ENCODE peak calls at places on chromosomes 13 and 19, in eight cellular contexts. Q, N, G, O, E, D, B and S are unnamed samples.

GRCh38 chr13:76973920-76974617 is 17.8 kb upstream of the CLN5 start:
- DNase-seq in Q (no peak), N (no peak), G (no peak), O (no peak), E (no peak), D (no peak), B (no peak), S (no peak)

GRCh38 chr19:6730153-6730804 is 7.1 kb downstream of the GPR108 start:
- DNase-seq in Q (no peak), N (peak), G (peak), O (peak), E (peak), D (peak), B (peak), S (no peak)

GRCh38 chr19:28972144-28972543 is 240.8 kb downstream of the UQCRFS1 start:
- DNase-seq in Q (no peak), N (no peak), G (no peak), O (no peak), E (no peak), D (no peak), B (no peak), S (no peak)

GRCh38 chr19:19039901-19040300 is 6.5 kb downstream of the ARMC6 start:
- DNase-seq in Q (no peak), N (no peak), G (no peak), O (no peak), E (no peak), D (no peak), B (no peak), S (no peak)

GRCh38 chr19:28409859-28410258 is 803.1 kb downstream of the UQCRFS1 start:
- DNase-seq in Q (no peak), N (no peak), G (peak), O (no peak), E (no peak), D (no peak), B (no peak), S (no peak)

GRCh38 chr13:34883381-34883780 is 58.7 kb upstream of the NBEA start:
- DNase-seq in Q (no peak), N (no peak), G (no peak), O (no peak), E (no peak), D (no peak), B (no peak), S (no peak)

GRCh38 chr19:40502081-40502480 is 35.3 kb downstream of the SPTBN4 start:
- DNase-seq in Q (no peak), N (no peak), G (no peak), O (no peak), E (no peak), D (no peak), B (no peak), S (no peak)

GRCh38 chr19:37565370-37565669 is 29.3 kb downstream of the ZNF571 start:
- DNase-seq in Q (no peak), N (no peak), G (no peak), O (no peak), E (no peak), D (no peak), B (no peak), S (no peak)

GRCh38 chr19:14758816-14759215 is 19.5 kb downstream of the ADGRE2 start:
- DNase-seq in Q (no peak), N (no peak), G (no peak), O (no peak), E (no peak), D (no peak), B (no peak), S (no peak)

GRCh38 chr13:111589321-111589720 is 268.9 kb downstream of the TEX29 start:
- DNase-seq in Q (no peak), N (no peak), G (no peak), O (no peak), E (no peak), D (no peak), B (no peak), S (no peak)

GRCh38 chr13:32911506-32911905 is 104.7 kb upstream of the KL start:
- DNase-seq in Q (no peak), N (no peak), G (peak), O (no peak), E (no peak), D (no peak), B (no peak), S (no peak)

GRCh38 chr19:10975374-10976036 is 14.7 kb downstream of the SMARCA4 start:
- DNase-seq in Q (no peak), N (no peak), G (no peak), O (no peak), E (no peak), D (no peak), B (no peak), S (no peak)

GRCh38 chr13:111949311-111949710 is 117.6 kb upstream of the SOX1 start:
- DNase-seq in Q (peak), N (no peak), G (no peak), O (no peak), E (no peak), D (no peak), B (no peak), S (no peak)

GRCh38 chr13:113582841-113583631 is 1.5 kb upstream of the TFDP1 start:
- DNase-seq in Q (no peak), N (no peak), G (no peak), O (peak), E (no peak), D (no peak), B (peak), S (no peak)

GRCh38 chr13:73411067-73411809 is 352.4 kb downstream of the KLF5 start:
- DNase-seq in Q (no peak), N (no peak), G (no peak), O (no peak), E (no peak), D (no peak), B (no peak), S (no peak)

GRCh38 chr13:100890645-100891044 is 216.1 kb upstream of the TMTC4 start:
- DNase-seq in Q (no peak), N (no peak), G (no peak), O (no peak), E (no peak), D (no peak), B (no peak), S (no peak)

GRCh38 chr13:34931572-34931971 is 10.5 kb upstream of the NBEA start:
- DNase-seq in Q (no peak), N (no peak), G (no peak), O (no peak), E (no peak), D (no peak), B (no peak), S (no peak)

GRCh38 chr19:49155005-49155826 is at the start of gene HRC:
- DNase-seq in Q (no peak), N (peak), G (peak), O (no peak), E (no peak), D (no peak), B (no peak), S (no peak)

GRCh38 chr13:40102360-40102727 is 446.9 kb downstream of the COG6 start:
- DNase-seq in Q (no peak), N (no peak), G (no peak), O (no peak), E (no peak), D (no peak), B (no peak), S (no peak)

GRCh38 chr13:40101708-40102359 is 446.4 kb downstream of the COG6 start:
- DNase-seq in Q (no peak), N (no peak), G (no peak), O (no peak), E (no peak), D (no peak), B (no peak), S (no peak)

GRCh38 chr13:40103864-40104263 is 448.4 kb downstream of the COG6 start:
- DNase-seq in Q (no peak), N (no peak), G (no peak), O (no peak), E (no peak), D (no peak), B (no peak), S (no peak)

GRCh38 chr13:40102854-40103253 is 447.4 kb downstream of the COG6 start:
- DNase-seq in Q (no peak), N (no peak), G (no peak), O (no peak), E (no peak), D (no peak), B (no peak), S (peak)
- TF ChIP-seq CTCF in Q (no peak), N (no peak), G (no peak), O (no peak), E (no peak), D (no peak), B (no peak), S (no peak)

GRCh38 chr19:45691516-45692186 is at the start of gene SNRPD2:
- DNase-seq in Q (peak), N (peak), G (peak), O (peak), E (peak), D (peak), B (peak), S (peak)
- TF ChIP-seq CTCF in Q (no peak), N (no peak), G (no peak), O (no peak), E (no peak), D (no peak), B (no peak), S (no peak)

DNA sequence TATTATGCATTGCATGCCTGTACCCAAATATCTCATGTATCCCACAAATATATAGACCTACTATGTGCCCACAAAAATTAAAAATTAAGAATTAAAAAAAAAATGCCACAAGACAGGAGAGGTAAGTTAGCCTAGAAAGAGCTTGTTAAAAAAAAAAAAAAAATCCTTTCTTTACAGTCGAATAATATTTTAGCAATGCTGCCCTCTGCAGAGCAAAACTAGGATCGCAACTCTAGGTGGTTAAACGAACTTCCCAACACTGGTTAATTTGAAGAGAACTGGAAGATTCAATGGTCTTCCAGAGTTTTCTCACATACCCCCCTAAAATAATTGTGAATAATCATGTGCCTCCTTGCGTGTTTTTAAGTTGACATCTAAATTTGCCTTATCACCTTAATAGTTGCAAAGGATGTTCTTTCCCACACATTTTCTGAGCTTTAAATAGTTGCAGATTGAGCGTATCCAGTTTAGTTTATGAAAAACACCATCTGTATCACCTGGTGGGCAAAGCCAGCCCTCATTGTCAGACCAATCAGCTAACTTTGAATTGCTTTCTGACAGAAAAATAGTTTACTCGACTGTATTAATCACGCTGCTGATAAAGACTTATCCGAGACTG is 47.4 kb upstream of the RCBTB2 start:
- DNase-seq in Q (peak), N (peak), G (peak), O (no peak), E (peak), D (peak), B (peak), S (no peak)
- TF ChIP-seq CTCF in Q (peak), N (peak), G (peak), O (peak), E (peak), D (peak), B (peak), S (peak)

DNA sequence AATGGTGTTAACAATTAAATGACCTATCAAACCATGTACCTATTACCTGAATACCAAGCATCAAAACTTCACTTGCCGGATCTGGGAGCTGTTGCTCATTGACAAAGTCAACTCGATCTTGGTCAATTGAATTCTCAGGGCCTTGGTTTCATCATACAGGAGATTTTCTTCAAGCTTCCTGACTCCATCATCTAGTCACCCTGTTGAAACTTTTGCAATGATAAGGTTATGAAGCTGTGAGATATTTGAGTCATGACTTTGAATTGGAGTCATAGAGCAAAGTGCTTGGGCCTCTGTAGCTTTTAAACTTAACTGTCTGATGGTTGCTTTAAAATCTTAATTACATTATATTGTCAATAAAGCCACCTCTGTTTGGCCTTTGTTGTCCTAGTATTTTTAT is 260.9 kb downstream of the COG6 start:
- DNase-seq in Q (no peak), N (no peak), G (no peak), O (no peak), E (no peak), D (no peak), B (no peak), S (no peak)
- TF ChIP-seq CTCF in Q (no peak), N (no peak), G (no peak), O (no peak), E (no peak), D (no peak), B (no peak), S (no peak)

DNA sequence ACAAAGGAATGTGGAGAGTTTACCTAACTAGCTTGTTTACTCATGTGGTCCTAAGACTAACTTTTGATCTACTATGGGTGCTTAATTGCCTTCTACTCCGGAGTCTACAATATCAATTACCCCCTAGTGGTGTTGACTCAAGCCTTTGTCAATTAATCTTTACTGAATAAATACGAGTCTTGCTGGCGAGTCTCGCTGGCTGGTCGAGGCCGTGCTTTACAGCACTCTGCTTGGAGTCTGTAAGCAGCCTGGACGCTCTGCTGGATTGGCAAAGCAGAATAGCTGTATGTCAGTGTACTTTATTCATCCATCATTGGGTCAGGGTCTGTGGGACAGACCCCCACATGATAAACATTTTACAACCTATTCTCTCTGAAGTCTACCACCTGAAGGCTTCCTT is 9.9 kb upstream of the SPART start:
- DNase-seq in Q (no peak), N (no peak), G (no peak), O (no peak), E (no peak), D (no peak), B (no peak), S (no peak)
- TF ChIP-seq CTCF in Q (no peak), N (no peak), G (no peak), O (no peak), E (no peak), D (no peak), B (no peak), S (no peak)

GRCh38 chr19:31314849-31315620 is 34.2 kb downstream of the TSHZ3 start:
- DNase-seq in Q (no peak), N (no peak), G (no peak), O (no peak), E (no peak), D (no peak), B (no peak), S (no peak)
- TF ChIP-seq CTCF in Q (no peak), N (peak), G (peak), O (no peak), E (no peak), D (no peak), B (peak), S (no peak)

DNA sequence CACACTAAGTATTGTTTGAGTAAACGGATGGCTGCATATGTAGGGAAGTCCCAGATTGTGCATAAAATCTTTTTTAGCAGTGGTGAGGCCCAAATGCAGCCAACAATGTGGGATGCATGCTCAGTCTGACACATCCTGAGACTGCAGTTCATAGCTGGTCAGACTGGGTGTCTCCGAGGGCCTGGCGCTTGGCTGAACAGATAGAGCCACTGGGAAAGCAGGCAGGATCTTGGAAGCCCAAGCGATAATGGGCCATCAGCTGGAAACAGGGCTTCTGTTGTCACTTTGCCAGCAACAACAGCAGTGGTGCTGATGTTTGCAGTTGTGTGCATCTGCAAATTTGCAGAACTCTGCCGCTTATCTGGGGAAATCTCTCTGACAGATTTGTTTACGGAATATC is 36.1 kb downstream of the MTUS2 start:
- DNase-seq in Q (no peak), N (no peak), G (no peak), O (no peak), E (no peak), D (no peak), B (no peak), S (no peak)
- TF ChIP-seq CTCF in Q (no peak), N (no peak), G (no peak), O (no peak), E (no peak), D (no peak), B (no peak), S (no peak)

GRCh38 chr13:46720189-46720588 is 76.8 kb downstream of the ESD start:
- DNase-seq in Q (no peak), N (no peak), G (no peak), O (no peak), E (no peak), D (no peak), B (no peak), S (no peak)

GRCh38 chr13:46717275-46717674 is 79.7 kb downstream of the ESD start:
- DNase-seq in Q (no peak), N (no peak), G (no peak), O (no peak), E (no peak), D (no peak), B (no peak), S (no peak)

GRCh38 chr13:46726347-46726746 is 70.6 kb downstream of the ESD start:
- DNase-seq in Q (no peak), N (no peak), G (no peak), O (no peak), E (no peak), D (no peak), B (no peak), S (no peak)

GRCh38 chr13:46716821-46717220 is 80.1 kb downstream of the ESD start:
- DNase-seq in Q (no peak), N (no peak), G (no peak), O (no peak), E (no peak), D (no peak), B (no peak), S (no peak)

DNA sequence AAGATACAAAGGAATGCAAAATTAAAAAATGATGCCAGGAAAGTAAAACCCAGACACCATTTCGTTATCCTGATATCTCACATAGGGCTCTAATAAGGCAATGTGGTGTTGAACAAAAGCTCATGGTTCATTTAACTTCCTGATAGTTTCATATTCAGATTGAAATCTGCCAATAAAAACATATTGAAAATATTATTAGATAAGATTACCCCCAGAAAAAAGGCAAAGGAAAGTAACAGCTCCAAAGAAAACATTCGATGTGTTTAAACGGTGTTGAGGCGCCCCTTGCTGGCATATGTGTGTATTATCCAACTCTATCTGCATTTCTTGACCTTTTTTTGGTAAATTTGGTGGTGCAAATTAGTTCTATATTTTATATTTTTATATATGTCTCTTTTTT is 75.9 kb downstream of the ESD start:
- DNase-seq in Q (no peak), N (peak), G (peak), O (no peak), E (peak), D (no peak), B (peak), S (no peak)
- TF ChIP-seq CTCF in Q (peak), N (peak), G (peak), O (peak), E (peak), D (peak), B (peak), S (peak)